ENCODE peak calls at places on chromosomes 12 and 14, in nine cellular contexts. A is suprapubic skin; J is activated naive CD4-positive, alpha-beta T cell treated with anti-CD3 and anti-CD28 coated beads, Interleukin-2, amount 50 U/mL, for 72 hours; R is astrocyte of the spinal cord; Z is BJ; D is progenitor cell of endocrine pancreas; B is GF-D8; W is adrenal gland; E is stimulated activated CD4-positive, alpha-beta T cell treated with anti-CD3 and anti-CD28 coated beads, Interleukin-4, amount 100 ng/mL, for 1 hour. N is an unnamed sample.

GRCh38 chr12:124881123-124881522 is 17.5 kb upstream of the SCARB1 start:
- DNase-seq in A (no peak), J (no peak), R (no peak), Z (no peak), D (no peak), B (peak), W (no peak), E (no peak), N (no peak)

GRCh38 chr14:54387328-54387727 is 9.5 kb upstream of the CDKN3 start:
- DNase-seq in A (no peak), J (no peak), R (no peak), Z (no peak), D (no peak), B (no peak), W (no peak), E (no peak), N (no peak)

GRCh38 chr12:47811581-47812484 is 7.9 kb downstream of the HDAC7 start:
- DNase-seq in A (no peak), J (no peak), R (peak), Z (no peak), D (no peak), B (no peak), W (peak), E (no peak), N (peak)

GRCh38 chr14:100784523-100785337 is 41.2 kb upstream of the MEG3 start:
- DNase-seq in A (no peak), J (no peak), R (no peak), Z (no peak), D (no peak), B (no peak), W (no peak), E (no peak), N (no peak)

GRCh38 chr12:45214739-45215418 is 1.0 kb upstream of the ANO6 start:
- DNase-seq in A (no peak), J (no peak), R (peak), Z (no peak), D (no peak), B (peak), W (peak), E (no peak), N (no peak)

GRCh38 chr12:132117558-132117875 is 26.6 kb downstream of the DDX51 start:
- DNase-seq in A (peak), J (no peak), R (no peak), Z (no peak), D (no peak), B (no peak), W (no peak), E (no peak), N (no peak)

GRCh38 chr14:31932675-31933074 is 144.4 kb upstream of the ARHGAP5 start:
- DNase-seq in A (no peak), J (no peak), R (no peak), Z (no peak), D (no peak), B (no peak), W (no peak), E (no peak), N (no peak)

GRCh38 chr12:3636328-3636727 is 116.6 kb downstream of the CRACR2A start:
- DNase-seq in A (no peak), J (no peak), R (no peak), Z (no peak), D (no peak), B (no peak), W (no peak), E (no peak), N (no peak)

GRCh38 chr14:100988011-100988410 is 84.5 kb upstream of the RTL1 start:
- DNase-seq in A (no peak), J (no peak), R (peak), Z (no peak), D (no peak), B (no peak), W (no peak), E (no peak), N (no peak)

GRCh38 chr12:12182926-12183325 is 83.9 kb downstream of the LRP6 start:
- DNase-seq in A (no peak), J (no peak), R (peak), Z (no peak), D (no peak), B (no peak), W (no peak), E (no peak), N (no peak)

GRCh38 chr12:109496306-109496705 is 18.9 kb downstream of the UBE3B start:
- DNase-seq in A (no peak), J (no peak), R (no peak), Z (no peak), D (no peak), B (no peak), W (no peak), E (no peak), N (no peak)